ENCODE peak calls at places on chromosomes 13 and 19, in nine cellular contexts. One of them, this sample, is unnamed.
A peak's percentile ranks its signal among the peaks of the same experiment; 100 is the strongest.

GRCh38 chr13:48531416-48532145 is 1.3 kb downstream of the RCBTB2 start:
- DNase-seq in Peyer's patch: no peak
- DNase-seq in CD8-positive, alpha-beta memory T cell: no peak
- DNase-seq in sigmoid colon: no peak
- DNase-seq in heart right ventricle: no peak
- DNase-seq in AG04449: no peak
- DNase-seq in colonic mucosa: peak; percentile 29
- DNase-seq in lung: no peak
- DNase-seq in A549: no peak
- DNase-seq in this sample: no peak

GRCh38 chr13:26951581-26952177 is 191.1 kb upstream of the GPR12 start:
- DNase-seq in colonic mucosa: peak; percentile 83
- DNase-seq in A549: no peak
- DNase-seq in heart right ventricle: no peak
- DNase-seq in sigmoid colon: no peak
- DNase-seq in lung: no peak
- DNase-seq in CD8-positive, alpha-beta memory T cell: no peak
- DNase-seq in Peyer's patch: peak; percentile 90
- DNase-seq in AG04449: no peak
- DNase-seq in this sample: peak; percentile 69

GRCh38 chr19:13881231-13881691 is 4.3 kb downstream of the NANOS3 start:
- DNase-seq in A549: no peak
- DNase-seq in CD8-positive, alpha-beta memory T cell: no peak
- DNase-seq in sigmoid colon: no peak
- DNase-seq in Peyer's patch: no peak
- DNase-seq in colonic mucosa: peak; percentile 37
- DNase-seq in heart right ventricle: no peak
- DNase-seq in AG04449: no peak
- DNase-seq in lung: no peak
- DNase-seq in this sample: no peak

GRCh38 chr13:101415358-101416174 is 742 bp downstream of the NALCN start:
- DNase-seq in Peyer's patch: no peak
- DNase-seq in colonic mucosa: no peak
- DNase-seq in CD8-positive, alpha-beta memory T cell: no peak
- DNase-seq in lung: no peak
- DNase-seq in heart right ventricle: no peak
- DNase-seq in A549: peak; percentile 4
- DNase-seq in AG04449: no peak
- DNase-seq in sigmoid colon: no peak
- DNase-seq in this sample: no peak

GRCh38 chr13:49368688-49369087 is 75.2 kb downstream of the CAB39L start:
- DNase-seq in heart right ventricle: no peak
- DNase-seq in sigmoid colon: no peak
- DNase-seq in CD8-positive, alpha-beta memory T cell: no peak
- DNase-seq in A549: no peak
- DNase-seq in AG04449: no peak
- DNase-seq in lung: no peak
- DNase-seq in Peyer's patch: no peak
- DNase-seq in colonic mucosa: no peak
- DNase-seq in this sample: no peak

GRCh38 chr13:24252136-24252535 is 57.2 kb upstream of the C1QTNF9 start:
- DNase-seq in lung: no peak
- DNase-seq in CD8-positive, alpha-beta memory T cell: no peak
- DNase-seq in sigmoid colon: no peak
- DNase-seq in AG04449: no peak
- DNase-seq in heart right ventricle: no peak
- DNase-seq in A549: no peak
- DNase-seq in colonic mucosa: no peak
- DNase-seq in Peyer's patch: no peak
- DNase-seq in this sample: no peak

GRCh38 chr13:27006519-27007161 is 165.0 kb downstream of the USP12 start:
- DNase-seq in CD8-positive, alpha-beta memory T cell: no peak
- DNase-seq in A549: no peak
- DNase-seq in Peyer's patch: peak; percentile 63
- DNase-seq in sigmoid colon: peak; percentile 70
- DNase-seq in colonic mucosa: peak; percentile 65
- DNase-seq in lung: peak; percentile 44
- DNase-seq in AG04449: no peak
- DNase-seq in heart right ventricle: no peak
- DNase-seq in this sample: peak; percentile 40

GRCh38 chr13:98930014-98930625 is 47.7 kb downstream of the DOCK9 start:
- DNase-seq in heart right ventricle: no peak
- DNase-seq in A549: no peak
- DNase-seq in colonic mucosa: no peak
- DNase-seq in CD8-positive, alpha-beta memory T cell: no peak
- DNase-seq in AG04449: no peak
- DNase-seq in sigmoid colon: no peak
- DNase-seq in Peyer's patch: no peak
- DNase-seq in lung: no peak
- DNase-seq in this sample: no peak

GRCh38 chr13:61170791-61171330 is 244.8 kb downstream of the PCDH20 start:
- DNase-seq in A549: no peak
- DNase-seq in Peyer's patch: no peak
- DNase-seq in colonic mucosa: no peak
- DNase-seq in AG04449: no peak
- DNase-seq in sigmoid colon: no peak
- DNase-seq in CD8-positive, alpha-beta memory T cell: no peak
- DNase-seq in lung: no peak
- DNase-seq in heart right ventricle: no peak
- DNase-seq in this sample: no peak

GRCh38 chr19:35671818-35672217 is 5.5 kb downstream of the UPK1A start:
- DNase-seq in CD8-positive, alpha-beta memory T cell: no peak
- DNase-seq in A549: no peak
- DNase-seq in lung: no peak
- DNase-seq in AG04449: no peak
- DNase-seq in colonic mucosa: no peak
- DNase-seq in sigmoid colon: no peak
- DNase-seq in Peyer's patch: no peak
- DNase-seq in heart right ventricle: no peak
- DNase-seq in this sample: no peak

GRCh38 chr13:108877300-108877699 is 247.9 kb downstream of the MYO16 start:
- DNase-seq in A549: no peak
- DNase-seq in sigmoid colon: no peak
- DNase-seq in lung: no peak
- DNase-seq in colonic mucosa: no peak
- DNase-seq in CD8-positive, alpha-beta memory T cell: no peak
- DNase-seq in Peyer's patch: no peak
- DNase-seq in heart right ventricle: no peak
- DNase-seq in AG04449: no peak
- DNase-seq in this sample: no peak

GRCh38 chr19:28425431-28425931 is 787.5 kb downstream of the UQCRFS1 start:
- DNase-seq in colonic mucosa: no peak
- DNase-seq in lung: no peak
- DNase-seq in heart right ventricle: no peak
- DNase-seq in AG04449: no peak
- DNase-seq in CD8-positive, alpha-beta memory T cell: no peak
- DNase-seq in sigmoid colon: no peak
- DNase-seq in A549: no peak
- DNase-seq in Peyer's patch: no peak
- DNase-seq in this sample: no peak

GRCh38 chr13:39405107-39405506 is 197.9 kb downstream of the LHFPL6 start:
- DNase-seq in colonic mucosa: no peak
- DNase-seq in sigmoid colon: no peak
- DNase-seq in A549: no peak
- DNase-seq in AG04449: no peak
- DNase-seq in Peyer's patch: no peak
- DNase-seq in CD8-positive, alpha-beta memory T cell: no peak
- DNase-seq in lung: no peak
- DNase-seq in heart right ventricle: no peak
- DNase-seq in this sample: no peak

GRCh38 chr19:13173129-13173737 is 23.0 kb downstream of the IER2 start:
- DNase-seq in Peyer's patch: no peak
- DNase-seq in CD8-positive, alpha-beta memory T cell: no peak
- DNase-seq in sigmoid colon: no peak
- DNase-seq in A549: no peak
- DNase-seq in colonic mucosa: no peak
- DNase-seq in lung: no peak
- DNase-seq in heart right ventricle: no peak
- DNase-seq in AG04449: no peak
- DNase-seq in this sample: no peak

GRCh38 chr13:32624441-32624840 is 38.2 kb downstream of the PDS5B start:
- DNase-seq in A549: no peak
- DNase-seq in AG04449: no peak
- DNase-seq in sigmoid colon: no peak
- DNase-seq in CD8-positive, alpha-beta memory T cell: no peak
- DNase-seq in heart right ventricle: no peak
- DNase-seq in Peyer's patch: no peak
- DNase-seq in lung: no peak
- DNase-seq in colonic mucosa: no peak
- DNase-seq in this sample: no peak

GRCh38 chr13:50766043-50766442 is 77.4 kb downstream of the DLEU7 start:
- DNase-seq in A549: no peak
- DNase-seq in colonic mucosa: no peak
- DNase-seq in Peyer's patch: no peak
- DNase-seq in heart right ventricle: no peak
- DNase-seq in CD8-positive, alpha-beta memory T cell: no peak
- DNase-seq in AG04449: no peak
- DNase-seq in sigmoid colon: no peak
- DNase-seq in lung: no peak
- DNase-seq in this sample: no peak

GRCh38 chr19:3062165-3063105 is at the start of gene TLE5:
- DNase-seq in A549: no peak
- DNase-seq in AG04449: no peak
- DNase-seq in CD8-positive, alpha-beta memory T cell: peak; percentile 85
- DNase-seq in heart right ventricle: peak; percentile 67
- DNase-seq in Peyer's patch: peak; percentile 87
- DNase-seq in colonic mucosa: peak; percentile 70
- DNase-seq in sigmoid colon: peak; percentile 84
- DNase-seq in lung: peak; percentile 49
- DNase-seq in this sample: peak; percentile 76

GRCh38 chr13:106163426-106163825 is 372.0 kb downstream of the EFNB2 start:
- DNase-seq in AG04449: no peak
- DNase-seq in A549: no peak
- DNase-seq in lung: no peak
- DNase-seq in colonic mucosa: no peak
- DNase-seq in sigmoid colon: no peak
- DNase-seq in Peyer's patch: peak; percentile 63
- DNase-seq in heart right ventricle: no peak
- DNase-seq in CD8-positive, alpha-beta memory T cell: no peak
- DNase-seq in this sample: no peak

GRCh38 chr19:16000024-16000687 is 51.3 kb downstream of the OR10H4 start:
- DNase-seq in Peyer's patch: no peak
- DNase-seq in CD8-positive, alpha-beta memory T cell: no peak
- DNase-seq in lung: no peak
- DNase-seq in colonic mucosa: no peak
- DNase-seq in heart right ventricle: no peak
- DNase-seq in sigmoid colon: no peak
- DNase-seq in AG04449: no peak
- DNase-seq in A549: no peak
- DNase-seq in this sample: no peak

GRCh38 chr13:94607939-94608338 is 6.3 kb downstream of the GPR180 start:
- DNase-seq in lung: no peak
- DNase-seq in heart right ventricle: no peak
- DNase-seq in Peyer's patch: no peak
- DNase-seq in A549: no peak
- DNase-seq in CD8-positive, alpha-beta memory T cell: no peak
- DNase-seq in colonic mucosa: no peak
- DNase-seq in AG04449: no peak
- DNase-seq in sigmoid colon: no peak
- DNase-seq in this sample: no peak

GRCh38 chr19:11612816-11613511 is 15.7 kb downstream of the ZNF627 start:
- DNase-seq in heart right ventricle: no peak
- DNase-seq in lung: no peak
- DNase-seq in CD8-positive, alpha-beta memory T cell: no peak
- DNase-seq in sigmoid colon: no peak
- DNase-seq in colonic mucosa: no peak
- DNase-seq in A549: no peak
- DNase-seq in AG04449: no peak
- DNase-seq in Peyer's patch: no peak
- DNase-seq in this sample: no peak

GRCh38 chr19:12984683-12985048 is 10.6 kb upstream of the NFIX start:
- DNase-seq in CD8-positive, alpha-beta memory T cell: no peak
- DNase-seq in A549: no peak
- DNase-seq in colonic mucosa: no peak
- DNase-seq in AG04449: no peak
- DNase-seq in sigmoid colon: no peak
- DNase-seq in heart right ventricle: no peak
- DNase-seq in lung: no peak
- DNase-seq in Peyer's patch: no peak
- DNase-seq in this sample: no peak

GRCh38 chr19:33621811-33622504 is at the start of gene CHST8:
- DNase-seq in CD8-positive, alpha-beta memory T cell: no peak
- DNase-seq in heart right ventricle: peak; percentile 45
- DNase-seq in colonic mucosa: peak; percentile 47
- DNase-seq in Peyer's patch: peak; percentile 59
- DNase-seq in lung: no peak
- DNase-seq in sigmoid colon: no peak
- DNase-seq in AG04449: no peak
- DNase-seq in A549: no peak
- DNase-seq in this sample: peak; percentile 55
- H3K4me3 ChIP-seq in CD8-positive, alpha-beta memory T cell: no peak within 1 kb of the TSS
- H3K4me3 ChIP-seq in heart right ventricle: peak within 1 kb of the TSS; percentile 21
- H3K4me3 ChIP-seq in colonic mucosa: peak within 1 kb of the TSS; percentile 39
- H3K4me3 ChIP-seq in Peyer's patch: no peak within 1 kb of the TSS
- H3K4me3 ChIP-seq in lung: peak within 1 kb of the TSS; percentile 26
- H3K4me3 ChIP-seq in sigmoid colon: peak within 1 kb of the TSS; percentile 48
- H3K4me3 ChIP-seq in AG04449: peak within 1 kb of the TSS; percentile 15
- H3K4me3 ChIP-seq in A549: peak within 1 kb of the TSS; percentile 46
- H3K4me3 ChIP-seq in this sample: peak within 1 kb of the TSS; percentile 9

GRCh38 chr19:1671716-1672037 is 19.3 kb upstream of the TCF3 start:
- DNase-seq in CD8-positive, alpha-beta memory T cell: no peak
- DNase-seq in AG04449: no peak
- DNase-seq in sigmoid colon: no peak
- DNase-seq in Peyer's patch: no peak
- DNase-seq in colonic mucosa: no peak
- DNase-seq in A549: no peak
- DNase-seq in lung: no peak
- DNase-seq in heart right ventricle: no peak
- DNase-seq in this sample: no peak
- H3K4me3 ChIP-seq in CD8-positive, alpha-beta memory T cell: no peak overlapping the region
- H3K4me3 ChIP-seq in AG04449: no peak overlapping the region
- H3K4me3 ChIP-seq in sigmoid colon: peak overlapping the region; percentile 23
- H3K4me3 ChIP-seq in Peyer's patch: no peak overlapping the region
- H3K4me3 ChIP-seq in colonic mucosa: peak overlapping the region; percentile 9
- H3K4me3 ChIP-seq in A549: peak overlapping the region; percentile 49
- H3K4me3 ChIP-seq in lung: no peak overlapping the region
- H3K4me3 ChIP-seq in heart right ventricle: no peak overlapping the region
- H3K4me3 ChIP-seq in this sample: no peak overlapping the region

GRCh38 chr19:39156891-39157230 is 31.3 kb downstream of the PAK4 start:
- DNase-seq in heart right ventricle: no peak
- DNase-seq in A549: no peak
- DNase-seq in AG04449: no peak
- DNase-seq in lung: no peak
- DNase-seq in CD8-positive, alpha-beta memory T cell: no peak
- DNase-seq in colonic mucosa: no peak
- DNase-seq in sigmoid colon: no peak
- DNase-seq in Peyer's patch: no peak
- DNase-seq in this sample: no peak
- H3K4me3 ChIP-seq in heart right ventricle: no peak overlapping the region
- H3K4me3 ChIP-seq in A549: no peak overlapping the region
- H3K4me3 ChIP-seq in AG04449: no peak overlapping the region
- H3K4me3 ChIP-seq in lung: no peak overlapping the region
- H3K4me3 ChIP-seq in CD8-positive, alpha-beta memory T cell: no peak overlapping the region
- H3K4me3 ChIP-seq in colonic mucosa: no peak overlapping the region
- H3K4me3 ChIP-seq in sigmoid colon: no peak overlapping the region
- H3K4me3 ChIP-seq in Peyer's patch: no peak overlapping the region
- H3K4me3 ChIP-seq in this sample: no peak overlapping the region

DNA sequence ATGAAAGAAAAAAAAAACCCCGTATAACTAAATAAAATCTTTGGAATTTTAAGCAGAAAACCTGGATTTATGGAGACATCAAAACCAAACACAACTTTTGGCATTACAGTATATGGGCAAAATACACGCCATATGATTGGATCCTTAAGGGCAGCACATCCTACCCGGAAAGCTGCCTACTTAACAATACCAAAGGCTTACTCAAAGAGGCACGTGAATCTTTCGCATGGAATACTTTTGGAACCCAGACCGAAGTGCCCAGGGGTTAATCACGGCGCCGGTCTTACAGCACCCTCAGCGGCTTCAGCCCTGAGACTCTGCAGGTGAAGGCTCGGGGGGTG is 385 bp downstream of the CCDC169 start:
- DNase-seq in lung: no peak
- DNase-seq in sigmoid colon: no peak
- DNase-seq in AG04449: no peak
- DNase-seq in CD8-positive, alpha-beta memory T cell: no peak
- DNase-seq in A549: peak; percentile 24
- DNase-seq in colonic mucosa: peak; percentile 18
- DNase-seq in Peyer's patch: no peak
- DNase-seq in heart right ventricle: no peak
- DNase-seq in this sample: no peak
- H3K4me3 ChIP-seq in lung: peak overlapping the region; percentile 39
- H3K4me3 ChIP-seq in sigmoid colon: peak overlapping the region; percentile 68
- H3K4me3 ChIP-seq in AG04449: peak overlapping the region; percentile 72
- H3K4me3 ChIP-seq in CD8-positive, alpha-beta memory T cell: peak overlapping the region; percentile 47
- H3K4me3 ChIP-seq in A549: peak overlapping the region; percentile 62
- H3K4me3 ChIP-seq in colonic mucosa: peak overlapping the region; percentile 59
- H3K4me3 ChIP-seq in Peyer's patch: peak overlapping the region; percentile 33
- H3K4me3 ChIP-seq in heart right ventricle: peak overlapping the region; percentile 26
- H3K4me3 ChIP-seq in this sample: peak overlapping the region; percentile 52